ENCODE peak calls at places on chromosomes 11 and 22, in five cellular contexts. G is fibroblast of pulmonary artery, F is EL, R is GM06990, S is cardiac muscle cell. T is an unnamed sample.

GRCh38 chr22:25362215-25362882 is 142.9 kb downstream of the CRYBB2 start:
- DNase-seq in G (peak), F (peak), R (peak), S (peak), T (no peak)

GRCh38 chr11:18769802-18770456 is 21.7 kb downstream of the PTPN5 start:
- DNase-seq in G (no peak), F (no peak), R (peak), S (no peak), T (no peak)

GRCh38 chr11:36306888-36307287 is 10.8 kb downstream of the PRR5L start:
- DNase-seq in G (peak), F (no peak), R (no peak), S (peak), T (no peak)

GRCh38 chr22:39872548-39872947 is 21.0 kb downstream of the ENTHD1 start:
- DNase-seq in G (no peak), F (no peak), R (peak), S (no peak), T (no peak)

GRCh38 chr11:9169595-9170295 is 78.3 kb upstream of the SCUBE2 start:
- DNase-seq in G (no peak), F (peak), R (peak), S (no peak), T (no peak)

GRCh38 chr11:119167933-119168332 is 592 bp upstream of the NLRX1 start:
- DNase-seq in G (no peak), F (no peak), R (no peak), S (no peak), T (no peak)

GRCh38 chr11:47523491-47524199 is 29.3 kb downstream of the CELF1 start:
- DNase-seq in G (peak), F (peak), R (no peak), S (peak), T (peak)

GRCh38 chr11:120182790-120183491 is 27.9 kb upstream of the OAF start:
- DNase-seq in G (no peak), F (no peak), R (no peak), S (peak), T (no peak)

GRCh38 chr11:14583252-14584105 is 60.1 kb upstream of the PDE3B start:
- DNase-seq in G (peak), F (no peak), R (no peak), S (no peak), T (no peak)

GRCh38 chr22:38051261-38051660 is 5.9 kb upstream of the PICK1 start:
- DNase-seq in G (no peak), F (no peak), R (no peak), S (no peak), T (no peak)

GRCh38 chr22:44575344-44576268 is 77.6 kb upstream of the RTL6 start:
- DNase-seq in G (no peak), F (no peak), R (no peak), S (no peak), T (no peak)

GRCh38 chr11:11966826-11967668 is 41.4 kb downstream of the DKK3 start:
- DNase-seq in G (peak), F (peak), R (peak), S (peak), T (no peak)

GRCh38 chr11:28526406-28526751 is 418.2 kb downstream of the METTL15 start:
- DNase-seq in G (peak), F (peak), R (no peak), S (no peak), T (no peak)

GRCh38 chr11:70872950-70873735 is 379.2 kb downstream of the SHANK2 start:
- DNase-seq in G (no peak), F (no peak), R (no peak), S (no peak), T (no peak)

GRCh38 chr11:107576497-107577086 is 11.1 kb upstream of the ALKBH8 start:
- DNase-seq in G (peak), F (peak), R (no peak), S (peak), T (no peak)

GRCh38 chr11:45385844-45386243 is 99.7 kb upstream of the SYT13 start:
- DNase-seq in G (no peak), F (no peak), R (no peak), S (no peak), T (no peak)

GRCh38 chr11:128506999-128507591 is 80.3 kb downstream of the ETS1 start:
- DNase-seq in G (peak), F (peak), R (no peak), S (no peak), T (no peak)

GRCh38 chr11:85947431-85948272 is 92.5 kb downstream of the CCDC83 start:
- DNase-seq in G (peak), F (peak), R (no peak), S (no peak), T (peak)

GRCh38 chr11:12397953-12398352 is 20.6 kb downstream of the PARVA start:
- DNase-seq in G (peak), F (peak), R (no peak), S (no peak), T (no peak)

GRCh38 chr22:24097961-24098391 is 83.3 kb upstream of the SUSD2 start:
- DNase-seq in G (no peak), F (no peak), R (no peak), S (no peak), T (no peak)

GRCh38 chr11:47989779-47990178 is 9.4 kb downstream of the PTPRJ start:
- DNase-seq in G (no peak), F (no peak), R (no peak), S (no peak), T (no peak)

GRCh38 chr22:46175631-46176030 is 25.3 kb downstream of the PPARA start:
- DNase-seq in G (no peak), F (peak), R (no peak), S (no peak), T (no peak)

GRCh38 chr11:89381094-89381493 is 110.1 kb downstream of the NOX4 start:
- DNase-seq in G (peak), F (peak), R (no peak), S (no peak), T (peak)

GRCh38 chr11:71489311-71490043 is 36.5 kb downstream of the NADSYN1 start:
- DNase-seq in G (peak), F (peak), R (peak), S (no peak), T (peak)

GRCh38 chr11:104148074-104148473 is 15.9 kb downstream of the PDGFD start:
- DNase-seq in G (peak), F (peak), R (no peak), S (no peak), T (no peak)

GRCh38 chr22:42944409-42944808 is 70.5 kb downstream of the PACSIN2 start:
- DNase-seq in G (no peak), F (no peak), R (no peak), S (no peak), T (no peak)

GRCh38 chr22:46827072-46827780 is 64.8 kb downstream of the TBC1D22A start:
- DNase-seq in G (no peak), F (no peak), R (no peak), S (peak), T (no peak)

GRCh38 chr11:11968511-11969280 is 39.7 kb downstream of the DKK3 start:
- DNase-seq in G (no peak), F (peak), R (no peak), S (no peak), T (no peak)

GRCh38 chr22:32376681-32377080 is 19.0 kb downstream of the RFPL3 start:
- DNase-seq in G (no peak), F (no peak), R (no peak), S (no peak), T (no peak)

GRCh38 chr11:116224154-116224888 is 548.5 kb downstream of the BUD13 start:
- DNase-seq in G (peak), F (peak), R (peak), S (peak), T (no peak)

GRCh38 chr11:11569936-11570491 is 51.8 kb downstream of the GALNT18 start:
- DNase-seq in G (peak), F (peak), R (no peak), S (no peak), T (no peak)

GRCh38 chr11:73152861-73153483 is 10.9 kb upstream of the FCHSD2 start:
- DNase-seq in G (no peak), F (no peak), R (peak), S (peak), T (no peak)

GRCh38 chr11:121958978-121959340 is 157.1 kb downstream of the BLID start:
- DNase-seq in G (no peak), F (no peak), R (no peak), S (no peak), T (no peak)

GRCh38 chr11:134461621-134462020 is 49.6 kb upstream of the B3GAT1 start:
- DNase-seq in G (no peak), F (no peak), R (no peak), S (no peak), T (no peak)

T was measured in glomerular endothelial cell.